ENCODE peak calls at places on chromosomes 2 and 18, in four cellular contexts. Q is amniotic stem cell, B is activated T-cell treated with anti-CD3 and anti-CD28 coated beads for 1 hour, R is NAMALWA. F is an unnamed sample.

GRCh38 chr18:50614838-50615237 is 55.0 kb downstream of the MAPK4 start:
- DNase-seq in Q (no peak), B (no peak), R (no peak), F (no peak)

GRCh38 chr2:230900336-230900995 is 24.6 kb downstream of the GPR55 start:
- DNase-seq in Q (no peak), B (no peak), R (no peak), F (no peak)

GRCh38 chr18:26458526-26459232 is 89.7 kb downstream of the KCTD1 start:
- DNase-seq in Q (no peak), B (no peak), R (no peak), F (no peak)

GRCh38 chr2:5144159-5144558 is 548.0 kb upstream of the SOX11 start:
- DNase-seq in Q (no peak), B (no peak), R (no peak), F (no peak)

GRCh38 chr2:196403471-196403870 is 232.1 kb upstream of the STK17B start:
- DNase-seq in Q (peak; percentile 20), B (no peak), R (no peak), F (peak; percentile 49)

GRCh38 chr2:152222975-152223638 is 47.5 kb upstream of the STAM2 start:
- DNase-seq in Q (peak; percentile 34), B (no peak), R (peak; percentile 8), F (peak; percentile 14)

GRCh38 chr2:221562226-221562625 is 9.9 kb downstream of the EPHA4 start:
- DNase-seq in Q (no peak), B (no peak), R (no peak), F (no peak)

GRCh38 chr18:68574311-68574710 is 140.6 kb downstream of the TMX3 start:
- DNase-seq in Q (no peak), B (no peak), R (no peak), F (no peak)

GRCh38 chr2:27303093-27304025 is 4.9 kb downstream of the UCN start:
- DNase-seq in Q (peak; percentile 73), B (peak; percentile 25), R (peak; percentile 77), F (no peak)

GRCh38 chr18:9539283-9539682 is 64.0 kb downstream of the RALBP1 start:
- DNase-seq in Q (peak; percentile 46), B (no peak), R (no peak), F (peak; percentile 49)

GRCh38 chr2:188853307-188853706 is 120.9 kb upstream of the COL3A1 start:
- DNase-seq in Q (peak; percentile 37), B (no peak), R (no peak), F (peak; percentile 93)

GRCh38 chr2:105653313-105653712 is 91.4 kb upstream of the NCK2 start:
- DNase-seq in Q (no peak), B (no peak), R (no peak), F (no peak)

F was measured in BJ.